ENCODE peak calls at places on chromosomes 11 and 22, in eight cellular contexts. Q, L, Z, V, W, D, E and K are unnamed samples.

GRCh38 chr11:27239305-27239942 is 123.6 kb downstream of the CCDC34 start:
- DNase-seq in Q (no peak), L (peak; percentile 32), Z (no peak), V (no peak), W (no peak), D (peak; percentile 80), E (no peak), K (no peak)

GRCh38 chr11:61832758-61833157 is 4.7 kb downstream of the FADS2 start:
- DNase-seq in Q (no peak), L (peak; percentile 36), Z (no peak), V (no peak), W (no peak), D (no peak), E (no peak), K (no peak)

GRCh38 chr11:108871152-108871551 is 206.3 kb downstream of the DDX10 start:
- DNase-seq in Q (no peak), L (peak; percentile 20), Z (peak; percentile 75), V (no peak), W (peak; percentile 5), D (no peak), E (no peak), K (no peak)

GRCh38 chr11:34281256-34281655 is 76.6 kb downstream of the ABTB2 start:
- DNase-seq in Q (no peak), L (no peak), Z (peak; percentile 18), V (no peak), W (no peak), D (no peak), E (no peak), K (no peak)

GRCh38 chr11:5600374-5600851 is 4.0 kb downstream of the TRIM6 start:
- DNase-seq in Q (peak; percentile 6), L (peak; percentile 63), Z (peak; percentile 90), V (peak; percentile 29), W (no peak), D (peak; percentile 64), E (peak; percentile 81), K (peak; percentile 61)

GRCh38 chr11:66883021-66883968 is 26.4 kb downstream of the LRFN4 start:
- DNase-seq in Q (peak; percentile 59), L (no peak), Z (peak; percentile 85), V (peak; percentile 52), W (peak; percentile 68), D (peak; percentile 34), E (peak; percentile 68), K (peak; percentile 35)

GRCh38 chr11:94835571-94835970 is 67.4 kb downstream of the AMOTL1 start:
- DNase-seq in Q (no peak), L (no peak), Z (peak; percentile 27), V (no peak), W (no peak), D (no peak), E (no peak), K (no peak)

GRCh38 chr22:26075233-26075632 is 94.0 kb upstream of the SEZ6L start:
- DNase-seq in Q (no peak), L (no peak), Z (no peak), V (no peak), W (no peak), D (no peak), E (no peak), K (no peak)

GRCh38 chr11:69030324-69030723 is 17.3 kb upstream of the MRGPRF start:
- DNase-seq in Q (no peak), L (no peak), Z (no peak), V (no peak), W (no peak), D (no peak), E (no peak), K (no peak)